ENCODE peak calls at places on chromosomes 1 and 21, in eight cellular contexts. U is MG63, O is left ventricle myocardium inferior, V is kidney epithelial cell, T is mammary epithelial cell, N is SK-N-SH, L is cardiac fibroblast, Y is spleen. P is an unnamed sample.

GRCh38 chr1:157773723-157774350 is 3.1 kb downstream of the FCRL2 start:
- DNase-seq in O (no peak), U (no peak), T (no peak), Y (no peak), N (no peak), L (no peak), V (no peak), P (no peak)

GRCh38 chr1:232667781-232668101 is 37.8 kb upstream of the SIPA1L2 start:
- DNase-seq in V (no peak), O (no peak), N (no peak), U (peak), Y (no peak), L (no peak), T (no peak), P (no peak)

GRCh38 chr1:233520510-233521191 is 93.3 kb upstream of the KCNK1 start:
- DNase-seq in O (no peak), T (peak), N (no peak), L (no peak), U (peak), V (peak), Y (no peak), P (no peak)

GRCh38 chr1:1291023-1291528 is 10.8 kb downstream of the SCNN1D start:
- DNase-seq in N (no peak), O (no peak), Y (no peak), V (no peak), T (no peak), U (no peak), L (no peak), P (no peak)

GRCh38 chr1:95353185-95353584 is 119.2 kb downstream of the RWDD3 start:
- DNase-seq in O (no peak), T (no peak), U (no peak), L (no peak), V (no peak), N (no peak), Y (no peak), P (no peak)

GRCh38 chr1:109263597-109264378 is 14.4 kb downstream of the CELSR2 start:
- DNase-seq in V (peak), Y (peak), N (peak), L (peak), U (peak), O (peak), T (no peak), P (no peak)

GRCh38 chr1:107936498-107937481 is 28.2 kb downstream of the VAV3 start:
- DNase-seq in N (no peak), L (peak), U (peak), O (no peak), Y (no peak), V (peak), T (peak), P (peak)

GRCh38 chr1:29471487-29472313 is 235.4 kb downstream of the PTPRU start:
- DNase-seq in O (no peak), U (no peak), N (peak), V (no peak), T (no peak), L (no peak), Y (peak), P (no peak)

GRCh38 chr1:113812661-113813135 is 422 bp upstream of the RSBN1 start:
- DNase-seq in V (no peak), O (no peak), L (no peak), N (peak), T (no peak), U (no peak), Y (peak), P (no peak)

GRCh38 chr1:40806724-40807675 is 23.4 kb downstream of the KCNQ4 start:
- DNase-seq in V (no peak), Y (no peak), T (no peak), U (no peak), L (peak), N (no peak), O (peak), P (no peak)

GRCh38 chr21:44708213-44708865 is 3.0 kb downstream of the TSPEAR start:
- DNase-seq in T (no peak), V (no peak), U (no peak), O (no peak), Y (peak), L (no peak), N (peak), P (no peak)

GRCh38 chr1:236141447-236142357 is 637 bp upstream of the GPR137B start:
- DNase-seq in T (peak), O (no peak), U (peak), N (peak), V (no peak), Y (peak), L (peak), P (peak)

GRCh38 chr1:236139495-236139894 is 2.8 kb upstream of the GPR137B start:
- DNase-seq in L (no peak), T (no peak), U (no peak), O (no peak), Y (no peak), V (no peak), N (no peak), P (no peak)

GRCh38 chr1:236142358-236143103 is at the start of gene GPR137B:
- DNase-seq in V (no peak), N (peak), Y (peak), U (peak), L (peak), O (peak), T (peak), P (no peak)

GRCh38 chr1:236143104-236143948 is 987 bp downstream of the GPR137B start:
- DNase-seq in V (no peak), O (no peak), L (peak), N (peak), Y (peak), U (peak), T (peak), P (no peak)

GRCh38 chr1:236140705-236141446 is 1.5 kb upstream of the GPR137B start:
- DNase-seq in N (no peak), T (peak), L (no peak), O (no peak), Y (no peak), U (no peak), V (no peak), P (no peak)
- H3K4me3 ChIP-seq in N (peak), T (peak), L (peak), O (peak), Y (peak), U (peak), V (peak), P (peak)

GRCh38 chr21:46354518-46354917 is 30.6 kb downstream of the PCNT start:
- DNase-seq in V (no peak), T (no peak), Y (no peak), O (no peak), U (no peak), N (no peak), L (no peak), P (no peak)

GRCh38 chr21:46356494-46357334 is 32.8 kb downstream of the PCNT start:
- DNase-seq in T (no peak), Y (no peak), U (no peak), N (no peak), O (no peak), V (no peak), L (no peak), P (no peak)

GRCh38 chr21:46355161-46356004 is 31.4 kb downstream of the PCNT start:
- DNase-seq in N (no peak), V (no peak), T (no peak), Y (no peak), O (no peak), L (no peak), U (no peak), P (no peak)

GRCh38 chr21:46357335-46357604 is 33.3 kb downstream of the PCNT start:
- DNase-seq in O (no peak), Y (no peak), V (no peak), N (no peak), T (no peak), L (no peak), U (no peak), P (no peak)

DNA sequence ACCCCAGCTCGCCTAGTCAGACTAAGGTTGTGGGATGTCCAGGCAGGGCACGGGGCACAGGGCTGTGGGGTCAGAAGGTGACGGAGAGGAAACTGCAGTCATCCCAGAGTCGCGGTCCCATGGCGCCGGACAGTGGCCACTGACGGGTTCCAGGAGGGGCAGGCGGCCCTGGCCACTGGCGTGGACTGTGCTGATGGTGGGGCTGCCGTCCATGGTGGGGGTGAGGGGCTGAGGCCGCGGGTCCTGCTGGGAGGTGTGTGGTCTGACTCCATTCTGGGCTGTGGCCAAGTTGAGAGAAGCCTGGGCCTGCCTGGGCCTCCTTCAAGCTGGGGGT is 32.0 kb downstream of the PCNT start:
- DNase-seq in U (no peak), T (no peak), Y (no peak), L (no peak), N (no peak), V (no peak), O (no peak), P (no peak)
- H3K4me3 ChIP-seq in U (no peak), T (no peak), Y (no peak), L (no peak), N (no peak), V (no peak), O (no peak), P (no peak)

GRCh38 chr1:35726814-35727433 is 8.2 kb upstream of the C1orf216 start:
- DNase-seq in T (peak), U (peak), L (peak), Y (no peak), N (peak), O (peak), V (no peak), P (no peak)

GRCh38 chr1:35727434-35727825 is 8.7 kb upstream of the C1orf216 start:
- DNase-seq in O (no peak), T (no peak), Y (no peak), V (no peak), U (no peak), L (no peak), N (no peak), P (no peak)

GRCh38 chr1:35725591-35725990 is 6.9 kb upstream of the C1orf216 start:
- DNase-seq in L (peak), V (no peak), U (no peak), O (no peak), N (no peak), T (no peak), Y (no peak), P (no peak)
- H3K4me3 ChIP-seq in L (no peak), V (no peak), U (no peak), O (no peak), N (no peak), T (no peak), Y (no peak), P (no peak)

GRCh38 chr1:85060038-85060437 is 11.7 kb upstream of the MCOLN3 start:
- DNase-seq in T (no peak), V (no peak), N (no peak), O (no peak), Y (no peak), L (no peak), U (no peak), P (no peak)

GRCh38 chr1:85062425-85063026 is 14.2 kb upstream of the MCOLN3 start:
- DNase-seq in V (no peak), T (no peak), Y (no peak), L (no peak), N (no peak), O (no peak), U (no peak), P (no peak)

GRCh38 chr1:85059563-85059962 is 11.3 kb upstream of the MCOLN3 start:
- DNase-seq in U (no peak), L (no peak), N (no peak), T (no peak), V (no peak), Y (no peak), O (no peak), P (no peak)

GRCh38 chr1:85058781-85059180 is 10.5 kb upstream of the MCOLN3 start:
- DNase-seq in V (no peak), T (no peak), U (no peak), Y (no peak), L (no peak), O (no peak), N (no peak), P (no peak)

DNA sequence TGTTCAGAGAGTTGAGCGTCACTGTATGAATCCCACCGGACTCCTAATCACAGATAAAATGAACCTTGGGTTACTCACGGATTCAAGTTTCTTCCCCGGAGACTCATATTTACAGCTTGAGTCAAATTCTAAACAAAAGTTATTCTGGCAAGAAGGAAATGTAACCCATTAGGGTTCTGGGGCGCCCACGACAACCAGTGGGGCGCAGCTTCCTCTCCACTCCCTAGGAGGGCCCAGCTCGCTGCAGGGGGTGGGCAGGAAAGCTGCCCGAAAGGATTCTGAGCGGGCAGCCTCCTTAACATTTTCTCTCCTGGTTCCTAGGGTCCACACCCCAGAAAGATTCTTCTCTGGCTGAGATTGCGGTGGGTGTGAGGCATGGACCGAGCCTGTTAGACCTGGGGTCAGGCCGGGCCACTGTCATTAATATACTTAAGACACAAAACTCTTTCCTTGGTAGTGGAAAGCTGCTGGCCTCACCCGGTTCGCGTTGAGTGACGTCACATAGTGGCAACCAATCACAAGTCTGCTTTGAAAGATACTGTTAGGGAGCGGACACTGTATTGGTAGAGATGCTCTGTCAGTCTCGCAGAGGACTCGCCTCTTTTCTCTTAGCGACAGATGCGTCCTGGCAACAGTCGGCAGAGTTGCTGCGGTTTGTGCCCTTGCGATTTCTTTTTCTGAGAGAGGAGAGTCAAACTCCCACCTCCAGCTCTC is 13.6 kb upstream of the MCOLN3 start:
- DNase-seq in Y (peak), N (peak), U (peak), O (peak), L (peak), V (peak), T (peak), P (peak)
- H3K4me3 ChIP-seq in Y (peak), N (peak), U (peak), O (peak), L (peak), V (peak), T (peak), P (peak)

DNA sequence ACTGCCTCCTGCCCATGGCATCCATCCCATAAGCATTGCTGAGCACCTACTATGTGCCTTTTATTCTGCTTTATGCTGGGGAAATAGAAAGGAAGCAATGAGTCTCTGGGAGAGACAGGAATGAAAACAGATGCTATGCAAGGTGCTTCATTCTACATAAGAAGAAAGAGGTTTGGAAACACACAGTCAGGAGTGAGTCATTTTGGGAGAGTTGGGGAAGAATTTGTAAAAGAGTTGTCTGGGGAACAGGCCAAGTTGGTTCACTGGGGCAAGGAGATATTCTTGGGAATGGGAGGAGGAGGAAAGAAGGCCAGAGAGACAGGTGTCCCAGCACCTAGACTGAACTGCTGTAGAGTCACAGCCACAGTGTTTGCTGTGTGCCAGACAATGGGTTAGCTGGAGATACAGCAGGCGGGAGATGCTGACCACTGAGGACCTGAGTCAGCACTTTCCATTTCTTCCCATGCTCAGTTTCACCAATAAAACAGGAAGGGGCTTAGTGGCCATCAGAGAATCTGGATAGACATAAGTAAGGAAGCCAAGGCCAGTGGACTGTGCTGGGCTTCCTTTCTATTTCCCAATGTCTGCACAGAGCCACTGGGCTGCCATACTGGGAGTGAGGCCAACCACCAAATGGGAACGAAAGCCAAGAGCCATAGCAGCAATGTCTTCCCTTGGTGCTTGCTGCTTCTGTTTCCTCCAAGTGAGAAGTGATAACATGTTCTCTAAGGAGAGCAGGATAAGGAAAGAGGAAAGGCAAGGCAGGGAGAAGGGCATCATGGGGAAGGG is 187.7 kb upstream of the USP24 start:
- DNase-seq in Y (no peak), U (peak), O (no peak), L (peak), N (no peak), V (no peak), T (no peak), P (no peak)
- H3K4me3 ChIP-seq in Y (no peak), U (no peak), O (no peak), L (no peak), N (no peak), V (no peak), T (no peak), P (no peak)

P was measured in BJ.